ENCODE peak calls at places on chromosome 9, in four cellular contexts. One of them, this sample, is unnamed.

GRCh38 chr9:37534901-37535300 is 41.3 kb downstream of the FBXO10 start:
- DNase-seq in H1: no peak
- DNase-seq in HCT116: no peak
- DNase-seq in GM12878: no peak
- DNase-seq in this sample: no peak

GRCh38 chr9:136220017-136220729 is 15.2 kb upstream of the LHX3 start:
- DNase-seq in H1: no peak
- DNase-seq in HCT116: no peak
- DNase-seq in GM12878: no peak
- DNase-seq in this sample: no peak

GRCh38 chr9:123350590-123351310 is 5.2 kb upstream of the CRB2 start:
- DNase-seq in H1: no peak
- DNase-seq in HCT116: no peak
- DNase-seq in GM12878: no peak
- DNase-seq in this sample: no peak

GRCh38 chr9:76036762-76037161 is 146.3 kb downstream of the PCSK5 start:
- DNase-seq in H1: no peak
- DNase-seq in GM12878: no peak
- DNase-seq in HCT116: no peak
- DNase-seq in this sample: no peak

GRCh38 chr9:106481003-106481614 is 381.9 kb upstream of the ZNF462 start:
- DNase-seq in H1: no peak
- DNase-seq in HCT116: no peak
- DNase-seq in GM12878: no peak
- DNase-seq in this sample: no peak

GRCh38 chr9:14173730-14174129 is 140.2 kb downstream of the NFIB start:
- DNase-seq in HCT116: no peak
- DNase-seq in GM12878: no peak
- DNase-seq in H1: no peak
- DNase-seq in this sample: no peak

GRCh38 chr9:134811673-134812668 is 68.6 kb upstream of the FCN2 start:
- DNase-seq in GM12878: no peak
- DNase-seq in H1: no peak
- DNase-seq in HCT116: no peak
- DNase-seq in this sample: no peak

GRCh38 chr9:114049453-114050225 is 28.5 kb downstream of the AMBP start:
- DNase-seq in GM12878: no peak
- DNase-seq in H1: no peak
- DNase-seq in HCT116: no peak
- DNase-seq in this sample: no peak

GRCh38 chr9:34962530-34962929 is 4.4 kb downstream of the PHF24 start:
- DNase-seq in H1: no peak
- DNase-seq in HCT116: no peak
- DNase-seq in GM12878: no peak
- DNase-seq in this sample: no peak

GRCh38 chr9:132585954-132586829 is 3.8 kb downstream of the BARHL1 start:
- DNase-seq in GM12878: no peak
- DNase-seq in H1: no peak
- DNase-seq in HCT116: no peak
- DNase-seq in this sample: no peak
- TF ChIP-seq EZH2 in GM12878: peak; percentile 21
- TF ChIP-seq EZH2 in H1: peak; percentile 55
- TF ChIP-seq EZH2 in HCT116: no peak
- TF ChIP-seq EZH2 in this sample: peak; percentile 97

GRCh38 chr9:107767711-107768110 is 278.1 kb upstream of the KLF4 start:
- DNase-seq in HCT116: no peak
- DNase-seq in GM12878: no peak
- DNase-seq in H1: no peak
- DNase-seq in this sample: no peak
- TF ChIP-seq POLR2AphosphoS5 in HCT116: no peak
- TF ChIP-seq POLR2AphosphoS5 in GM12878: no peak
- TF ChIP-seq POLR2AphosphoS5 in H1: no peak
- TF ChIP-seq POLR2AphosphoS5 in this sample: no peak

DNA sequence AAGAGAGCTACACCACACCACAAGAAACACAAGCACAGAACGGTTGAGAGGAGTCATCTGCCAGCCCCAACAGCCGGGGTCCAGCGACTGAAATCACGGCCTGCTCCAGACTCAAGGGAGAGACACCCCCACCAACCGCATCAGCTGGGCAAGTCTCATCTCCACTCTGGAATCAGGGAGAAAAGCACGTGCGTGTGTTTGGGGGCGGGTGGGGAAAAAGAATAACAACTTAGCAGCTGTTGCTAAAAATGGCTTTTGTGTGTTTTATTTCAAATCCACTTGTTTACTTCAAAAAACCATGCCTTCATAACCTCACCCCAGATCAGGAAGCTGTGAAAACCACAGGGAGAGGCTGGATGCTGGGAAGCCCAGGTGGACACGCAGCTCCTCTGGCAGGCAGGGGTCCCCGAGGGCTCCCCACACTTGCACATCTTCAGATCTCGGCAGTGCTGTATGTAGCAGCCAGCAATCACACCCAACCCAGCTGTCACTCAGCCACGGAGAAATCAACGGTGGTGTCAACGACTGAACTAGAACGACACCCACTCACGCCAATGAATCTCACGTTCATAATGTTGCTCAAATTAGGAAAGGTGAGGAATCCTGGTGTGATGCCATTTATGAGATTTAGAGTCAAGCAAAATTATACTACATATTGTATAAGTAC is 19.0 kb downstream of the PNPLA7 start:
- DNase-seq in H1: no peak
- DNase-seq in HCT116: no peak
- DNase-seq in GM12878: no peak
- DNase-seq in this sample: no peak
- H3K4me1 ChIP-seq in H1: no peaks in the 10 kb centered on the region
- H3K4me1 ChIP-seq in HCT116: peaks cover 10% of the 10 kb centered on the region
- H3K4me1 ChIP-seq in GM12878: peaks cover 10% of the 10 kb centered on the region
- H3K4me1 ChIP-seq in this sample: peaks cover 2% of the 10 kb centered on the region

DNA sequence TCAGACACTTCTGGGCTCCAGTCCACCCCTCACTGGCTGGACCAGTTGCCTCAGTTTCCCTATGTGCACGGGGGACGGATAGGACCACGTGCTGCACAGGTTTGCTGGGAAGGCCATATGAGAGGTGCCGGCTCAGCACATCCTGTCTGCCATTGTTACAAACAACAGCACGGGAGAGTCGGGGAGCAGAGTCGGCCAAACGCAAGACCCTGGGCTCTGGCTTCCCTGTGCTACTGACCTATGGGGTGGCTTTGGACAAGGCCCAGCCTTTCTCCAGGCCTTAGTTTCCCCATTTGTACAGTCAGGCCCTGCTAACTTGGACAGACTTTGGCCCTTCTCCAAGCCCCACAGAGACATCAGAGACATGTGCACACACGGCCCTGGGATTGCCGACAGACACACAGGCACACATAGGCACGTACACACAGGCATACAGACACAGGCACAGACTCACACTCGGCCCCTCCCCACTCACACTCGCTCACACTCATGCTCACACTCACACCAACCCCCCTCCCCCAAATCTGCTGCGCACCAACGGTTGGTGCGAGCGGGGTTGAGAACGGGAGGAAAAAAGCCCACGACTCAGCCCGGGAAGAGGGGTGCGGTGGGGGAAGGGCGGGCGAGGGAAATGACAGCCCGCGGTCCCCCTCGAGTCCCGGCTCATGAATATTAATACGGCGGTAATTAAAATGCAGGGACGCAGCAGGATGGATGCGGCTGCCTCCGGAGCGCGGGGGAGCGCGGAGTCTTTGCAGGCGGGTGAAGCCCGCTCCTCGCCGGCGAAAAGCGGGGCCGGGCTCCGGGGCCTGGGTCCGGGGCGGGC is 133.0 kb downstream of the C9orf50 start:
- DNase-seq in HCT116: no peak
- DNase-seq in GM12878: no peak
- DNase-seq in H1: no peak
- DNase-seq in this sample: peak; percentile 67
- TF ChIP-seq EZH2 in HCT116: no peak
- TF ChIP-seq EZH2 in GM12878: no peak
- TF ChIP-seq EZH2 in H1: peak; percentile 36
- TF ChIP-seq EZH2 in this sample: no peak

GRCh38 chr9:132383462-132383883 is 23.2 kb downstream of the TTF1 start:
- DNase-seq in HCT116: no peak
- DNase-seq in H1: no peak
- DNase-seq in GM12878: no peak
- DNase-seq in this sample: no peak
- TF ChIP-seq POLR2AphosphoS5 in HCT116: no peak
- TF ChIP-seq POLR2AphosphoS5 in H1: no peak
- TF ChIP-seq POLR2AphosphoS5 in GM12878: peak; percentile 58
- TF ChIP-seq POLR2AphosphoS5 in this sample: no peak

GRCh38 chr9:104903609-104904008 is 24.3 kb downstream of the ABCA1 start:
- DNase-seq in H1: no peak
- DNase-seq in HCT116: no peak
- DNase-seq in GM12878: no peak
- DNase-seq in this sample: no peak

GRCh38 chr9:104900871-104901270 is 27.1 kb downstream of the ABCA1 start:
- DNase-seq in GM12878: no peak
- DNase-seq in HCT116: no peak
- DNase-seq in H1: no peak
- DNase-seq in this sample: no peak

GRCh38 chr9:104899759-104900247 is 28.2 kb downstream of the ABCA1 start:
- DNase-seq in HCT116: no peak
- DNase-seq in H1: no peak
- DNase-seq in GM12878: no peak
- DNase-seq in this sample: no peak

GRCh38 chr9:104896131-104896530 is 31.8 kb downstream of the ABCA1 start:
- DNase-seq in GM12878: no peak
- DNase-seq in HCT116: no peak
- DNase-seq in H1: no peak
- DNase-seq in this sample: no peak

DNA sequence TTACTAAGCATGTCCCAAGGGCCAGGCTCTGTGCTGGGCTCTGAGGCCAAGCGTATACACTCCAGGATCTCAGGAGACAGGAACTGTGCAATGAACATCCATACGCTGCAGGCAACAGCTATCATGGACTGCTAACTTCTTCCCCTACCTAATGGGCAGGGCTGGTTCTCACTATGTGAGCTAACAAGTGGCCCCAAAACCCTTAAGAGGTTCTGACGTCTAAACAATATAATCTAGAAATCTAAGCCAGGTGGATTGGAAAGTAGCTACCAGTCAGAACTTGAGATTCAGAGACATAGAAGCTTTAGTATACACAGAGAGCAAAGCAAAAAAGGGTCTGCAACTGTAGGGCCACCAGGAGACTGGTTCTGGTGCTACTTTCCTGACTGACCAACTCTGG is 27.6 kb downstream of the ABCA1 start:
- DNase-seq in GM12878: no peak
- DNase-seq in H1: no peak
- DNase-seq in HCT116: no peak
- DNase-seq in this sample: no peak
- H3K4me1 ChIP-seq in GM12878: no peaks in the 10 kb centered on the region
- H3K4me1 ChIP-seq in H1: no peaks in the 10 kb centered on the region
- H3K4me1 ChIP-seq in HCT116: no peaks in the 10 kb centered on the region
- H3K4me1 ChIP-seq in this sample: no peaks in the 10 kb centered on the region